ENCODE peak calls at places on chromosomes 3 and 15, in seven cellular contexts. W is iris pigment epithelial cell; U is occipital lobe; L is upper lobe of right lung; Q is NCI-H2081; I is stimulated activated CD8-positive, alpha-beta memory T cell treated with anti-CD3 and anti-CD28 coated beads, Interleukin-15, amount 100 ng/mL, for 24 hours; Y is adrenal gland. D is an unnamed sample.

GRCh38 chr3:123258811-123259420 is 57.2 kb downstream of the SEC22A start:
- DNase-seq in W (peak), U (no peak), L (no peak), Q (peak), I (no peak), Y (no peak), D (no peak)

GRCh38 chr3:185335799-185336198 is 27.1 kb upstream of the MAP3K13 start:
- DNase-seq in W (peak), U (no peak), L (no peak), Q (no peak), I (no peak), Y (no peak), D (no peak)

GRCh38 chr3:120348981-120349818 is at the start of gene LRRC58:
- DNase-seq in W (peak), U (peak), L (peak), Q (peak), I (peak), Y (peak), D (peak)

GRCh38 chr3:157045238-157045860 is 114.6 kb downstream of the CCNL1 start:
- DNase-seq in W (no peak), U (no peak), L (no peak), Q (no peak), I (no peak), Y (no peak), D (no peak)

GRCh38 chr15:74272812-74273211 is 36.7 kb downstream of the CCDC33 start:
- DNase-seq in W (no peak), U (no peak), L (no peak), Q (no peak), I (no peak), Y (no peak), D (no peak)

GRCh38 chr3:31041161-31041978 is 146.9 kb upstream of the GADL1 start:
- DNase-seq in W (peak), U (no peak), L (no peak), Q (no peak), I (no peak), Y (no peak), D (no peak)

GRCh38 chr3:155497930-155498647 is 204.6 kb upstream of the STRIT1 start:
- DNase-seq in W (peak), U (no peak), L (no peak), Q (no peak), I (no peak), Y (no peak), D (no peak)

GRCh38 chr3:141796436-141797166 is 33.4 kb downstream of the GRK7 start:
- DNase-seq in W (peak), U (no peak), L (no peak), Q (no peak), I (peak), Y (peak), D (peak)

GRCh38 chr3:133887075-133887950 is 8.4 kb downstream of the RAB6B start:
- DNase-seq in W (no peak), U (no peak), L (no peak), Q (peak), I (no peak), Y (no peak), D (no peak)

GRCh38 chr3:170714151-170714550 is 128.3 kb upstream of the SLC7A14 start:
- DNase-seq in W (peak), U (no peak), L (no peak), Q (no peak), I (no peak), Y (no peak), D (no peak)

GRCh38 chr15:90560229-90560771 is 30.6 kb downstream of the CRTC3 start:
- DNase-seq in W (peak), U (no peak), L (no peak), Q (no peak), I (no peak), Y (peak), D (no peak)

GRCh38 chr3:136350557-136350956 is 100.4 kb downstream of the PCCB start:
- DNase-seq in W (peak), U (no peak), L (no peak), Q (no peak), I (no peak), Y (no peak), D (no peak)

GRCh38 chr15:45573961-45574629 is 13.1 kb upstream of the BLOC1S6 start:
- DNase-seq in W (no peak), U (no peak), L (no peak), Q (no peak), I (no peak), Y (no peak), D (no peak)

GRCh38 chr3:176848431-176849214 is 348.7 kb downstream of the TBL1XR1 start:
- DNase-seq in W (peak), U (no peak), L (no peak), Q (no peak), I (no peak), Y (no peak), D (no peak)

GRCh38 chr3:136353461-136353860 is 103.3 kb downstream of the PCCB start:
- DNase-seq in W (no peak), U (no peak), L (no peak), Q (no peak), I (no peak), Y (no peak), D (no peak)

GRCh38 chr3:74584782-74585181 is 29.7 kb downstream of the CNTN3 start:
- DNase-seq in W (no peak), U (no peak), L (no peak), Q (no peak), I (no peak), Y (no peak), D (no peak)